ENCODE peak calls at places on chromosomes 5 and 9, in five cellular contexts. One of them, this sample, is unnamed.

GRCh38 chr5:83576341-83576740 is 104.8 kb downstream of the VCAN start:
- DNase-seq in suprapubic skin: no peak
- DNase-seq in IMR-90: peak
- DNase-seq in spleen: no peak
- DNase-seq in lower leg skin: no peak
- DNase-seq in this sample: no peak

GRCh38 chr5:37777472-37778135 is 62.2 kb downstream of the GDNF start:
- DNase-seq in spleen: no peak
- DNase-seq in IMR-90: peak
- DNase-seq in suprapubic skin: no peak
- DNase-seq in lower leg skin: no peak
- DNase-seq in this sample: peak

GRCh38 chr9:3433754-3434153 is 92.0 kb downstream of the RFX3 start:
- DNase-seq in lower leg skin: no peak
- DNase-seq in IMR-90: no peak
- DNase-seq in suprapubic skin: no peak
- DNase-seq in spleen: no peak
- DNase-seq in this sample: no peak

GRCh38 chr9:11735391-11735790 is 957.8 kb upstream of the TYRP1 start:
- DNase-seq in suprapubic skin: no peak
- DNase-seq in lower leg skin: no peak
- DNase-seq in spleen: no peak
- DNase-seq in IMR-90: no peak
- DNase-seq in this sample: no peak

GRCh38 chr5:16265141-16265540 is 85.5 kb upstream of the MARCHF11 start:
- DNase-seq in suprapubic skin: no peak
- DNase-seq in lower leg skin: no peak
- DNase-seq in spleen: no peak
- DNase-seq in IMR-90: no peak
- DNase-seq in this sample: no peak

GRCh38 chr5:54217826-54218503 is 92.4 kb downstream of the ARL15 start:
- DNase-seq in spleen: no peak
- DNase-seq in IMR-90: peak
- DNase-seq in lower leg skin: no peak
- DNase-seq in suprapubic skin: no peak
- DNase-seq in this sample: no peak

GRCh38 chr5:31583129-31583528 is 51.0 kb downstream of the C5orf22 start:
- DNase-seq in IMR-90: no peak
- DNase-seq in suprapubic skin: no peak
- DNase-seq in lower leg skin: no peak
- DNase-seq in spleen: no peak
- DNase-seq in this sample: no peak

GRCh38 chr9:109499631-109500120 is 1.6 kb upstream of the PTPN3 start:
- DNase-seq in lower leg skin: peak
- DNase-seq in spleen: no peak
- DNase-seq in IMR-90: no peak
- DNase-seq in suprapubic skin: peak
- DNase-seq in this sample: peak

GRCh38 chr9:72703574-72703973 is 182.2 kb downstream of the TMC1 start:
- DNase-seq in lower leg skin: no peak
- DNase-seq in IMR-90: peak
- DNase-seq in suprapubic skin: no peak
- DNase-seq in spleen: no peak
- DNase-seq in this sample: no peak

GRCh38 chr9:113882181-113882580 is 6.1 kb downstream of the ZNF618 start:
- DNase-seq in spleen: no peak
- DNase-seq in IMR-90: no peak
- DNase-seq in suprapubic skin: no peak
- DNase-seq in lower leg skin: no peak
- DNase-seq in this sample: no peak

DNA sequence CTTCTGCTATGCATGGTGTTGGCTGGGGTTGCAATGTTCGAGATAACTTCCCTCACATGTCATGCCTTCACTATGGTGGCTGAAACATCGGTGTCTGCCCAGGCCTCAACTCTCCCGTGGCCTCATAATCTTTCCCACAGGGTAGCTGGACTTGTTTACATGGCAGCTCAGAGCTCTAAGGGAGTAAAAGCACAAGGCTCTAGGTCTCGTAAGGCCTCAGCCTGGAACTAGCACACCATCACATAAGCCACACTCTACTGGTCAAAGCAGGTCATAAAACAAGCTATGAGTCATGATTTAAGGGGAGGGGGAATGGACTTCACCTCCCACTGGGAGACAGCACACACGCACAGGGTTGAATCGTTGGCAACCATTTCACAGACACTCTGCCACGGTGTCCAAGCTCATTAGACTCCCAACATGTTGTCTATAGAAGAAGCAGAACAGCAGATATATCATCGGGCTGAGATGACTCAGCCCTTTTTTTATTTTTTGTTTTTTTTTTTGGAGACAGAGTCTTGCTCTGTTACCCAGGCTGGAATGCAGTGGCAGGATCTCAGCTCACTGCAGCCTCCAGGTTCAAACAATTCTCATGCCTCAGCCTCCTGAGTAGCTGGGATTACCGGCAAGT is 66.8 kb upstream of the IL17B start:
- DNase-seq in lower leg skin: no peak
- DNase-seq in suprapubic skin: no peak
- DNase-seq in spleen: no peak
- DNase-seq in IMR-90: peak
- DNase-seq in this sample: no peak
- TF ChIP-seq POLR2A in lower leg skin: no peak
- TF ChIP-seq POLR2A in suprapubic skin: no peak
- TF ChIP-seq POLR2A in spleen: no peak
- TF ChIP-seq POLR2A in IMR-90: peak
- TF ChIP-seq POLR2A in this sample: no peak

GRCh38 chr9:15150939-15151338 is 156.1 kb downstream of the TTC39B start:
- DNase-seq in suprapubic skin: no peak
- DNase-seq in lower leg skin: no peak
- DNase-seq in IMR-90: no peak
- DNase-seq in spleen: no peak
- DNase-seq in this sample: no peak
- TF ChIP-seq POLR2A in suprapubic skin: no peak
- TF ChIP-seq POLR2A in lower leg skin: no peak
- TF ChIP-seq POLR2A in IMR-90: no peak
- TF ChIP-seq POLR2A in spleen: no peak
- TF ChIP-seq POLR2A in this sample: no peak

GRCh38 chr5:65925094-65925600 is 1.2 kb upstream of the ERBIN start:
- DNase-seq in IMR-90: peak
- DNase-seq in suprapubic skin: peak
- DNase-seq in lower leg skin: peak
- DNase-seq in spleen: peak
- DNase-seq in this sample: peak
- TF ChIP-seq POLR2A in IMR-90: no peak
- TF ChIP-seq POLR2A in suprapubic skin: no peak
- TF ChIP-seq POLR2A in lower leg skin: no peak
- TF ChIP-seq POLR2A in spleen: peak
- TF ChIP-seq POLR2A in this sample: no peak

GRCh38 chr5:88889165-88890069 is 6.4 kb upstream of the MEF2C start:
- DNase-seq in lower leg skin: peak
- DNase-seq in spleen: peak
- DNase-seq in suprapubic skin: peak
- DNase-seq in IMR-90: peak
- DNase-seq in this sample: peak
- TF ChIP-seq POLR2A in lower leg skin: no peak
- TF ChIP-seq POLR2A in spleen: no peak
- TF ChIP-seq POLR2A in suprapubic skin: no peak
- TF ChIP-seq POLR2A in IMR-90: no peak
- TF ChIP-seq POLR2A in this sample: peak

GRCh38 chr9:87796232-87796631 is 70.3 kb downstream of the CTSL start:
- DNase-seq in lower leg skin: no peak
- DNase-seq in suprapubic skin: no peak
- DNase-seq in IMR-90: no peak
- DNase-seq in spleen: no peak
- DNase-seq in this sample: peak

GRCh38 chr9:87787735-87788134 is 61.8 kb downstream of the CTSL start:
- DNase-seq in lower leg skin: no peak
- DNase-seq in spleen: no peak
- DNase-seq in IMR-90: no peak
- DNase-seq in suprapubic skin: no peak
- DNase-seq in this sample: no peak

GRCh38 chr9:87793292-87793691 is 67.4 kb downstream of the CTSL start:
- DNase-seq in lower leg skin: no peak
- DNase-seq in spleen: no peak
- DNase-seq in IMR-90: peak
- DNase-seq in suprapubic skin: no peak
- DNase-seq in this sample: peak

GRCh38 chr9:87795178-87795577 is 69.3 kb downstream of the CTSL start:
- DNase-seq in IMR-90: no peak
- DNase-seq in lower leg skin: no peak
- DNase-seq in spleen: no peak
- DNase-seq in suprapubic skin: no peak
- DNase-seq in this sample: no peak

GRCh38 chr9:87792831-87793288 is 66.9 kb downstream of the CTSL start:
- DNase-seq in spleen: no peak
- DNase-seq in lower leg skin: peak
- DNase-seq in IMR-90: peak
- DNase-seq in suprapubic skin: peak
- DNase-seq in this sample: peak
- TF ChIP-seq POLR2A in spleen: no peak
- TF ChIP-seq POLR2A in lower leg skin: no peak
- TF ChIP-seq POLR2A in IMR-90: no peak
- TF ChIP-seq POLR2A in suprapubic skin: no peak
- TF ChIP-seq POLR2A in this sample: no peak

GRCh38 chr9:104028827-104029226 is 65.3 kb upstream of the SMC2 start:
- DNase-seq in suprapubic skin: no peak
- DNase-seq in spleen: no peak
- DNase-seq in lower leg skin: no peak
- DNase-seq in IMR-90: no peak
- DNase-seq in this sample: no peak
- TF ChIP-seq POLR2A in suprapubic skin: no peak
- TF ChIP-seq POLR2A in spleen: no peak
- TF ChIP-seq POLR2A in lower leg skin: no peak
- TF ChIP-seq POLR2A in IMR-90: no peak
- TF ChIP-seq POLR2A in this sample: no peak

GRCh38 chr5:58260243-58260642 is 199.6 kb downstream of the PLK2 start:
- DNase-seq in suprapubic skin: no peak
- DNase-seq in IMR-90: no peak
- DNase-seq in lower leg skin: no peak
- DNase-seq in spleen: no peak
- DNase-seq in this sample: no peak

GRCh38 chr5:58261605-58262004 is 198.3 kb downstream of the PLK2 start:
- DNase-seq in IMR-90: peak
- DNase-seq in spleen: no peak
- DNase-seq in suprapubic skin: no peak
- DNase-seq in lower leg skin: no peak
- DNase-seq in this sample: no peak

GRCh38 chr5:58262226-58262625 is 197.7 kb downstream of the PLK2 start:
- DNase-seq in spleen: no peak
- DNase-seq in lower leg skin: no peak
- DNase-seq in suprapubic skin: no peak
- DNase-seq in IMR-90: peak
- DNase-seq in this sample: no peak

GRCh38 chr5:58258984-58259684 is 200.8 kb downstream of the PLK2 start:
- DNase-seq in spleen: no peak
- DNase-seq in IMR-90: no peak
- DNase-seq in lower leg skin: no peak
- DNase-seq in suprapubic skin: no peak
- DNase-seq in this sample: no peak

GRCh38 chr5:58259685-58260152 is 200.2 kb downstream of the PLK2 start:
- DNase-seq in suprapubic skin: no peak
- DNase-seq in spleen: no peak
- DNase-seq in IMR-90: peak
- DNase-seq in lower leg skin: no peak
- DNase-seq in this sample: no peak
- TF ChIP-seq POLR2A in suprapubic skin: no peak
- TF ChIP-seq POLR2A in spleen: no peak
- TF ChIP-seq POLR2A in IMR-90: no peak
- TF ChIP-seq POLR2A in lower leg skin: no peak
- TF ChIP-seq POLR2A in this sample: no peak

This sample was measured in upper lobe of left lung.